ENCODE peak calls at places on chromosomes 7 and 10, in six cellular contexts. One of them, this sample, is unnamed.

GRCh38 chr7:42426163-42426562 is 189.2 kb upstream of the GLI3 start:
- DNase-seq in RCC 7860: no peak
- DNase-seq in T-helper 1 cell: no peak
- DNase-seq in NCI-H1694: no peak
- DNase-seq in HCEC 1CT: no peak
- DNase-seq in NCI-H1105: no peak
- DNase-seq in this sample: no peak

GRCh38 chr7:129845972-129846327 is 106.8 kb downstream of the UBE2H start:
- DNase-seq in RCC 7860: peak
- DNase-seq in T-helper 1 cell: no peak
- DNase-seq in NCI-H1694: no peak
- DNase-seq in HCEC 1CT: peak
- DNase-seq in NCI-H1105: no peak
- DNase-seq in this sample: peak

GRCh38 chr10:116787893-116788665 is 45.7 kb upstream of the HSPA12A start:
- DNase-seq in RCC 7860: peak
- DNase-seq in T-helper 1 cell: peak
- DNase-seq in NCI-H1694: peak
- DNase-seq in HCEC 1CT: peak
- DNase-seq in NCI-H1105: peak
- DNase-seq in this sample: peak

GRCh38 chr10:1788401-1788800 is 51.1 kb upstream of the ADARB2 start:
- DNase-seq in RCC 7860: no peak
- DNase-seq in T-helper 1 cell: no peak
- DNase-seq in NCI-H1694: no peak
- DNase-seq in HCEC 1CT: no peak
- DNase-seq in NCI-H1105: no peak
- DNase-seq in this sample: no peak

GRCh38 chr10:48547061-48547895 is 57.6 kb downstream of the ARHGAP22 start:
- DNase-seq in RCC 7860: no peak
- DNase-seq in T-helper 1 cell: no peak
- DNase-seq in NCI-H1694: no peak
- DNase-seq in HCEC 1CT: no peak
- DNase-seq in NCI-H1105: no peak
- DNase-seq in this sample: no peak

GRCh38 chr7:587769-588168 is 68.1 kb upstream of the PDGFA start:
- DNase-seq in RCC 7860: no peak
- DNase-seq in T-helper 1 cell: no peak
- DNase-seq in NCI-H1694: no peak
- DNase-seq in HCEC 1CT: no peak
- DNase-seq in NCI-H1105: no peak
- DNase-seq in this sample: no peak

GRCh38 chr10:36606234-36606839 is 519.1 kb upstream of the ANKRD30A start:
- DNase-seq in RCC 7860: no peak
- DNase-seq in T-helper 1 cell: no peak
- DNase-seq in NCI-H1694: no peak
- DNase-seq in HCEC 1CT: no peak
- DNase-seq in NCI-H1105: no peak
- DNase-seq in this sample: no peak

GRCh38 chr7:129855234-129855673 is 97.5 kb downstream of the UBE2H start:
- DNase-seq in RCC 7860: no peak
- DNase-seq in T-helper 1 cell: no peak
- DNase-seq in NCI-H1694: no peak
- DNase-seq in HCEC 1CT: peak
- DNase-seq in NCI-H1105: no peak
- DNase-seq in this sample: no peak

GRCh38 chr10:14063531-14064317 is 267.0 kb downstream of the FRMD4A start:
- DNase-seq in RCC 7860: no peak
- DNase-seq in T-helper 1 cell: no peak
- DNase-seq in NCI-H1694: no peak
- DNase-seq in HCEC 1CT: peak
- DNase-seq in NCI-H1105: no peak
- DNase-seq in this sample: no peak

This sample was measured in kidney tubule cell.